ENCODE peak calls at places on chromosomes 1 and 21, in seven cellular contexts. L is pancreas, S is T-helper 9 cell, B is HEK293T, T is brain microvascular endothelial cell, G is nephron progenitor cell, W is NCI-H1436. U is an unnamed sample.

GRCh38 chr1:245880754-245881403 is 626.2 kb downstream of the SMYD3 start:
- DNase-seq in L (no peak), S (no peak), B (no peak), T (peak; percentile 91), G (no peak), W (no peak), U (no peak)

GRCh38 chr1:105072446-105072845 is 1322.7 kb downstream of the AMY1C start:
- DNase-seq in L (no peak), S (no peak), B (no peak), T (no peak), G (no peak), W (no peak), U (no peak)

GRCh38 chr21:33490991-33491372 is 534 bp downstream of the DNAJC28 start:
- DNase-seq in L (no peak), S (no peak), B (no peak), T (no peak), G (no peak), W (no peak), U (no peak)

GRCh38 chr21:44926364-44927101 is 5.8 kb upstream of the ITGB2 start:
- DNase-seq in L (no peak), S (peak; percentile 50), B (no peak), T (no peak), G (no peak), W (no peak), U (no peak)

GRCh38 chr1:5949074-5949760 is 43.0 kb downstream of the NPHP4 start:
- DNase-seq in L (no peak), S (no peak), B (peak; percentile 40), T (no peak), G (no peak), W (no peak), U (no peak)

GRCh38 chr1:113391643-113392271 is 1.4 kb downstream of the MAGI3 start:
- DNase-seq in L (peak; percentile 51), S (no peak), B (no peak), T (no peak), G (no peak), W (no peak), U (no peak)

GRCh38 chr1:41673355-41673754 is 188.9 kb upstream of the EDN2 start:
- DNase-seq in L (no peak), S (peak; percentile 30), B (no peak), T (no peak), G (no peak), W (no peak), U (no peak)

GRCh38 chr1:203167026-203167912 is 8.4 kb downstream of the MYBPH start:
- DNase-seq in L (no peak), S (no peak), B (no peak), T (no peak), G (no peak), W (no peak), U (peak; percentile 25)

GRCh38 chr1:63710306-63710705 is 63.5 kb upstream of the ROR1 start:
- DNase-seq in L (no peak), S (no peak), B (no peak), T (no peak), G (no peak), W (no peak), U (no peak)

GRCh38 chr1:170134126-170134525 is 11.6 kb upstream of the NTMT2 start:
- DNase-seq in L (no peak), S (no peak), B (no peak), T (no peak), G (no peak), W (no peak), U (no peak)

GRCh38 chr1:146032613-146033219 is 11.2 kb upstream of the HJV start:
- DNase-seq in L (no peak), S (no peak), B (peak; percentile 32), T (peak; percentile 43), G (no peak), W (peak; percentile 4), U (peak; percentile 25)

GRCh38 chr1:17089496-17089895 is 29.8 kb downstream of the PADI2 start:
- DNase-seq in L (peak; percentile 14), S (no peak), B (no peak), T (no peak), G (no peak), W (no peak), U (no peak)

GRCh38 chr1:193070942-193071341 is 11.5 kb downstream of the RO60 start:
- DNase-seq in L (no peak), S (no peak), B (peak; percentile 18), T (peak; percentile 50), G (no peak), W (no peak), U (no peak)

GRCh38 chr21:14632359-14632758 is 86.2 kb upstream of the SAMSN1 start:
- DNase-seq in L (no peak), S (no peak), B (no peak), T (no peak), G (no peak), W (no peak), U (no peak)

GRCh38 chr1:73859227-73859626 is 338.7 kb downstream of the LRRIQ3 start:
- DNase-seq in L (no peak), S (no peak), B (no peak), T (no peak), G (no peak), W (no peak), U (no peak)

GRCh38 chr1:224333939-224334701 is 4.1 kb upstream of the NVL start:
- DNase-seq in L (no peak), S (no peak), B (no peak), T (peak; percentile 38), G (no peak), W (no peak), U (no peak)

GRCh38 chr1:53652441-53653199 is 86.3 kb downstream of the GLIS1 start:
- DNase-seq in L (no peak), S (no peak), B (no peak), T (no peak), G (no peak), W (no peak), U (no peak)

GRCh38 chr1:41612953-41613352 is 128.5 kb upstream of the EDN2 start:
- DNase-seq in L (no peak), S (no peak), B (no peak), T (no peak), G (no peak), W (no peak), U (no peak)

GRCh38 chr1:108130812-108131211 is 69.3 kb downstream of the SLC25A24 start:
- DNase-seq in L (no peak), S (no peak), B (no peak), T (no peak), G (no peak), W (no peak), U (no peak)

GRCh38 chr1:171299342-171299741 is 14.6 kb upstream of the FMO4 start:
- DNase-seq in L (no peak), S (no peak), B (no peak), T (no peak), G (no peak), W (no peak), U (no peak)

GRCh38 chr21:41677671-41678015 is 89.2 kb downstream of the RIPK4 start:
- DNase-seq in L (peak; percentile 58), S (no peak), B (no peak), T (no peak), G (no peak), W (no peak), U (no peak)

GRCh38 chr1:112393634-112393976 is 2.4 kb upstream of the CTTNBP2NL start:
- DNase-seq in L (no peak), S (no peak), B (no peak), T (no peak), G (no peak), W (no peak), U (no peak)

GRCh38 chr1:74464037-74464436 is 48.4 kb downstream of the LRRC53 start:
- DNase-seq in L (no peak), S (no peak), B (no peak), T (no peak), G (no peak), W (no peak), U (no peak)

GRCh38 chr1:43382027-43382771 is 7.4 kb downstream of the MED8 start:
- DNase-seq in L (no peak), S (no peak), B (no peak), T (no peak), G (no peak), W (no peak), U (no peak)

GRCh38 chr1:221089803-221090202 is 210.6 kb downstream of the HLX start:
- DNase-seq in L (no peak), S (no peak), B (no peak), T (no peak), G (no peak), W (no peak), U (no peak)

GRCh38 chr1:155049651-155050559 is 1.2 kb upstream of the ADAM15 start:
- DNase-seq in L (no peak), S (no peak), B (no peak), T (no peak), G (no peak), W (no peak), U (peak; percentile 85)